ENCODE peak calls at places on chromosomes 7 and 10, in eight cellular contexts. One of them, this sample, is unnamed.

GRCh38 chr10:17847586-17848296 is 38.6 kb downstream of the MRC1 start:
- DNase-seq in myocyte: peak; percentile 59
- DNase-seq in neural crest cell: no peak
- DNase-seq in CD4-positive, alpha-beta T cell: no peak
- DNase-seq in activated CD4-positive, alpha-beta T cell treated with anti-CD3 and anti-CD28 coated beads for 48 hours: no peak
- DNase-seq in head of caudate nucleus: no peak
- DNase-seq in GDM1: no peak
- DNase-seq in LoVo: peak; percentile 46
- DNase-seq in this sample: no peak

GRCh38 chr10:101273330-101273729 is 44.1 kb upstream of the LBX1 start:
- DNase-seq in CD4-positive, alpha-beta T cell: no peak
- DNase-seq in LoVo: no peak
- DNase-seq in GDM1: no peak
- DNase-seq in myocyte: peak; percentile 53
- DNase-seq in neural crest cell: no peak
- DNase-seq in activated CD4-positive, alpha-beta T cell treated with anti-CD3 and anti-CD28 coated beads for 48 hours: no peak
- DNase-seq in head of caudate nucleus: no peak
- DNase-seq in this sample: no peak

GRCh38 chr7:46660402-46660801 is 739.3 kb upstream of the IGFBP3 start:
- DNase-seq in head of caudate nucleus: no peak
- DNase-seq in LoVo: no peak
- DNase-seq in CD4-positive, alpha-beta T cell: no peak
- DNase-seq in myocyte: no peak
- DNase-seq in neural crest cell: no peak
- DNase-seq in GDM1: no peak
- DNase-seq in activated CD4-positive, alpha-beta T cell treated with anti-CD3 and anti-CD28 coated beads for 48 hours: no peak
- DNase-seq in this sample: no peak

GRCh38 chr7:48781783-48782182 is 142.6 kb upstream of the CDC14C start:
- DNase-seq in myocyte: peak; percentile 68
- DNase-seq in GDM1: no peak
- DNase-seq in neural crest cell: no peak
- DNase-seq in LoVo: no peak
- DNase-seq in activated CD4-positive, alpha-beta T cell treated with anti-CD3 and anti-CD28 coated beads for 48 hours: no peak
- DNase-seq in head of caudate nucleus: no peak
- DNase-seq in CD4-positive, alpha-beta T cell: no peak
- DNase-seq in this sample: no peak

GRCh38 chr10:62585211-62585758 is 211.1 kb downstream of the ZNF365 start:
- DNase-seq in CD4-positive, alpha-beta T cell: no peak
- DNase-seq in neural crest cell: no peak
- DNase-seq in GDM1: no peak
- DNase-seq in LoVo: no peak
- DNase-seq in myocyte: no peak
- DNase-seq in head of caudate nucleus: no peak
- DNase-seq in activated CD4-positive, alpha-beta T cell treated with anti-CD3 and anti-CD28 coated beads for 48 hours: no peak
- DNase-seq in this sample: no peak

GRCh38 chr7:119665791-119666190 is 607.2 kb upstream of the KCND2 start:
- DNase-seq in activated CD4-positive, alpha-beta T cell treated with anti-CD3 and anti-CD28 coated beads for 48 hours: no peak
- DNase-seq in head of caudate nucleus: no peak
- DNase-seq in GDM1: no peak
- DNase-seq in myocyte: no peak
- DNase-seq in CD4-positive, alpha-beta T cell: no peak
- DNase-seq in neural crest cell: no peak
- DNase-seq in LoVo: no peak
- DNase-seq in this sample: no peak

GRCh38 chr7:99014113-99014985 is 129.6 kb downstream of the SMURF1 start:
- DNase-seq in LoVo: no peak
- DNase-seq in head of caudate nucleus: no peak
- DNase-seq in CD4-positive, alpha-beta T cell: no peak
- DNase-seq in myocyte: no peak
- DNase-seq in neural crest cell: no peak
- DNase-seq in activated CD4-positive, alpha-beta T cell treated with anti-CD3 and anti-CD28 coated beads for 48 hours: no peak
- DNase-seq in GDM1: no peak
- DNase-seq in this sample: no peak

GRCh38 chr7:125136755-125137547 is 207.3 kb upstream of the POT1 start:
- DNase-seq in GDM1: no peak
- DNase-seq in LoVo: no peak
- DNase-seq in neural crest cell: no peak
- DNase-seq in CD4-positive, alpha-beta T cell: no peak
- DNase-seq in activated CD4-positive, alpha-beta T cell treated with anti-CD3 and anti-CD28 coated beads for 48 hours: no peak
- DNase-seq in head of caudate nucleus: no peak
- DNase-seq in myocyte: no peak
- DNase-seq in this sample: no peak

GRCh38 chr7:15855726-15856125 is 169.2 kb upstream of the MEOX2 start:
- DNase-seq in LoVo: peak; percentile 17
- DNase-seq in neural crest cell: no peak
- DNase-seq in activated CD4-positive, alpha-beta T cell treated with anti-CD3 and anti-CD28 coated beads for 48 hours: no peak
- DNase-seq in CD4-positive, alpha-beta T cell: no peak
- DNase-seq in head of caudate nucleus: no peak
- DNase-seq in myocyte: no peak
- DNase-seq in GDM1: no peak
- DNase-seq in this sample: no peak

GRCh38 chr7:128788446-128789412 is 3.0 kb upstream of the CCDC136 start:
- DNase-seq in head of caudate nucleus: no peak
- DNase-seq in neural crest cell: no peak
- DNase-seq in LoVo: no peak
- DNase-seq in GDM1: no peak
- DNase-seq in activated CD4-positive, alpha-beta T cell treated with anti-CD3 and anti-CD28 coated beads for 48 hours: no peak
- DNase-seq in myocyte: no peak
- DNase-seq in CD4-positive, alpha-beta T cell: no peak
- DNase-seq in this sample: no peak

GRCh38 chr10:122331615-122332446 is 42.7 kb upstream of the PLEKHA1 start:
- DNase-seq in LoVo: peak; percentile 74
- DNase-seq in CD4-positive, alpha-beta T cell: no peak
- DNase-seq in neural crest cell: no peak
- DNase-seq in head of caudate nucleus: peak; percentile 79
- DNase-seq in activated CD4-positive, alpha-beta T cell treated with anti-CD3 and anti-CD28 coated beads for 48 hours: no peak
- DNase-seq in GDM1: no peak
- DNase-seq in myocyte: no peak
- DNase-seq in this sample: no peak

GRCh38 chr7:77679608-77680007 is 16.7 kb upstream of the RSBN1L start:
- DNase-seq in activated CD4-positive, alpha-beta T cell treated with anti-CD3 and anti-CD28 coated beads for 48 hours: no peak
- DNase-seq in LoVo: peak; percentile 83
- DNase-seq in GDM1: no peak
- DNase-seq in myocyte: no peak
- DNase-seq in CD4-positive, alpha-beta T cell: no peak
- DNase-seq in head of caudate nucleus: no peak
- DNase-seq in neural crest cell: no peak
- DNase-seq in this sample: no peak

GRCh38 chr10:119575506-119575905 is 21.3 kb downstream of the TIAL1 start:
- DNase-seq in LoVo: no peak
- DNase-seq in CD4-positive, alpha-beta T cell: peak; percentile 9
- DNase-seq in neural crest cell: no peak
- DNase-seq in myocyte: peak; percentile 21
- DNase-seq in activated CD4-positive, alpha-beta T cell treated with anti-CD3 and anti-CD28 coated beads for 48 hours: no peak
- DNase-seq in head of caudate nucleus: no peak
- DNase-seq in GDM1: no peak
- DNase-seq in this sample: no peak

This sample was measured in iPS DF 19.7.